ENCODE peak calls at places on chromosomes 4 and X, in ten cellular contexts. One of them, this sample, is unnamed.
A peak's percentile ranks its signal among the peaks of the same experiment; 100 is the strongest.

GRCh38 chr4:24642941-24643628 is 58.7 kb upstream of the DHX15 start:
- DNase-seq in posterior vena cava: no peak
- DNase-seq in activated naive CD4-positive, alpha-beta T cell: no peak
- DNase-seq in amniotic epithelial cell: peak; percentile 18
- DNase-seq in activated CD4-positive, alpha-beta T cell treated with anti-CD3 and anti-CD28 coated beads, Interleukin-2, amount 10 ng/mL, durations not matched to agents 7 days and 5 days: no peak
- DNase-seq in stimulated activated CD4-positive, alpha-beta T cell treated with anti-CD3 and anti-CD28 coated beads, Interleukin-2, amount 100 ng/mL, for 48 hours: no peak
- DNase-seq in nephron progenitor cell: no peak
- DNase-seq in SW 1271: peak; percentile 45
- DNase-seq in ovary: no peak
- DNase-seq in Daoy: peak; percentile 64
- DNase-seq in this sample: no peak

GRCh38 chr4:152926959-152927358 is 9.2 kb upstream of the FHDC1 start:
- DNase-seq in posterior vena cava: no peak
- DNase-seq in activated naive CD4-positive, alpha-beta T cell: no peak
- DNase-seq in amniotic epithelial cell: no peak
- DNase-seq in activated CD4-positive, alpha-beta T cell treated with anti-CD3 and anti-CD28 coated beads, Interleukin-2, amount 10 ng/mL, durations not matched to agents 7 days and 5 days: no peak
- DNase-seq in stimulated activated CD4-positive, alpha-beta T cell treated with anti-CD3 and anti-CD28 coated beads, Interleukin-2, amount 100 ng/mL, for 48 hours: no peak
- DNase-seq in nephron progenitor cell: no peak
- DNase-seq in SW 1271: no peak
- DNase-seq in ovary: no peak
- DNase-seq in Daoy: no peak
- DNase-seq in this sample: no peak

GRCh38 chrX:39821011-39821708 is 276.6 kb downstream of the BCOR start:
- DNase-seq in posterior vena cava: no peak
- DNase-seq in activated naive CD4-positive, alpha-beta T cell: no peak
- DNase-seq in amniotic epithelial cell: no peak
- DNase-seq in activated CD4-positive, alpha-beta T cell treated with anti-CD3 and anti-CD28 coated beads, Interleukin-2, amount 10 ng/mL, durations not matched to agents 7 days and 5 days: no peak
- DNase-seq in stimulated activated CD4-positive, alpha-beta T cell treated with anti-CD3 and anti-CD28 coated beads, Interleukin-2, amount 100 ng/mL, for 48 hours: no peak
- DNase-seq in nephron progenitor cell: peak; percentile 60
- DNase-seq in SW 1271: no peak
- DNase-seq in ovary: peak; percentile 50
- DNase-seq in Daoy: no peak
- DNase-seq in this sample: peak; percentile 79

GRCh38 chrX:106177106-106177981 is 9.2 kb downstream of the PWWP3B start:
- DNase-seq in posterior vena cava: no peak
- DNase-seq in activated naive CD4-positive, alpha-beta T cell: no peak
- DNase-seq in amniotic epithelial cell: peak; percentile 14
- DNase-seq in activated CD4-positive, alpha-beta T cell treated with anti-CD3 and anti-CD28 coated beads, Interleukin-2, amount 10 ng/mL, durations not matched to agents 7 days and 5 days: no peak
- DNase-seq in stimulated activated CD4-positive, alpha-beta T cell treated with anti-CD3 and anti-CD28 coated beads, Interleukin-2, amount 100 ng/mL, for 48 hours: no peak
- DNase-seq in nephron progenitor cell: peak; percentile 80
- DNase-seq in SW 1271: no peak
- DNase-seq in ovary: peak; percentile 77
- DNase-seq in Daoy: peak; percentile 71
- DNase-seq in this sample: peak; percentile 45

GRCh38 chr4:971670-972500 is 1.5 kb downstream of the DGKQ start:
- DNase-seq in posterior vena cava: no peak
- DNase-seq in activated naive CD4-positive, alpha-beta T cell: no peak
- DNase-seq in amniotic epithelial cell: no peak
- DNase-seq in activated CD4-positive, alpha-beta T cell treated with anti-CD3 and anti-CD28 coated beads, Interleukin-2, amount 10 ng/mL, durations not matched to agents 7 days and 5 days: no peak
- DNase-seq in stimulated activated CD4-positive, alpha-beta T cell treated with anti-CD3 and anti-CD28 coated beads, Interleukin-2, amount 100 ng/mL, for 48 hours: no peak
- DNase-seq in nephron progenitor cell: no peak
- DNase-seq in SW 1271: no peak
- DNase-seq in ovary: no peak
- DNase-seq in Daoy: no peak
- DNase-seq in this sample: no peak

GRCh38 chr4:153603258-153603657 is 80.8 kb upstream of the TLR2 start:
- DNase-seq in posterior vena cava: no peak
- DNase-seq in activated naive CD4-positive, alpha-beta T cell: no peak
- DNase-seq in amniotic epithelial cell: no peak
- DNase-seq in activated CD4-positive, alpha-beta T cell treated with anti-CD3 and anti-CD28 coated beads, Interleukin-2, amount 10 ng/mL, durations not matched to agents 7 days and 5 days: no peak
- DNase-seq in stimulated activated CD4-positive, alpha-beta T cell treated with anti-CD3 and anti-CD28 coated beads, Interleukin-2, amount 100 ng/mL, for 48 hours: peak; percentile 32
- DNase-seq in nephron progenitor cell: no peak
- DNase-seq in SW 1271: no peak
- DNase-seq in ovary: no peak
- DNase-seq in Daoy: no peak
- DNase-seq in this sample: no peak

GRCh38 chr4:87032884-87033533 is 98.2 kb downstream of the AFF1 start:
- DNase-seq in posterior vena cava: no peak
- DNase-seq in activated naive CD4-positive, alpha-beta T cell: no peak
- DNase-seq in amniotic epithelial cell: peak; percentile 81
- DNase-seq in activated CD4-positive, alpha-beta T cell treated with anti-CD3 and anti-CD28 coated beads, Interleukin-2, amount 10 ng/mL, durations not matched to agents 7 days and 5 days: no peak
- DNase-seq in stimulated activated CD4-positive, alpha-beta T cell treated with anti-CD3 and anti-CD28 coated beads, Interleukin-2, amount 100 ng/mL, for 48 hours: no peak
- DNase-seq in nephron progenitor cell: no peak
- DNase-seq in SW 1271: no peak
- DNase-seq in ovary: no peak
- DNase-seq in Daoy: peak; percentile 8
- DNase-seq in this sample: no peak

GRCh38 chr4:10529256-10529890 is 72.1 kb upstream of the ZNF518B start:
- DNase-seq in posterior vena cava: no peak
- DNase-seq in activated naive CD4-positive, alpha-beta T cell: no peak
- DNase-seq in amniotic epithelial cell: peak; percentile 11
- DNase-seq in activated CD4-positive, alpha-beta T cell treated with anti-CD3 and anti-CD28 coated beads, Interleukin-2, amount 10 ng/mL, durations not matched to agents 7 days and 5 days: no peak
- DNase-seq in stimulated activated CD4-positive, alpha-beta T cell treated with anti-CD3 and anti-CD28 coated beads, Interleukin-2, amount 100 ng/mL, for 48 hours: no peak
- DNase-seq in nephron progenitor cell: no peak
- DNase-seq in SW 1271: no peak
- DNase-seq in ovary: no peak
- DNase-seq in Daoy: peak; percentile 19
- DNase-seq in this sample: no peak

GRCh38 chrX:70960728-70961127 is 29.8 kb upstream of the SLC7A3 start:
- DNase-seq in posterior vena cava: no peak
- DNase-seq in activated naive CD4-positive, alpha-beta T cell: no peak
- DNase-seq in amniotic epithelial cell: peak; percentile 3
- DNase-seq in activated CD4-positive, alpha-beta T cell treated with anti-CD3 and anti-CD28 coated beads, Interleukin-2, amount 10 ng/mL, durations not matched to agents 7 days and 5 days: no peak
- DNase-seq in stimulated activated CD4-positive, alpha-beta T cell treated with anti-CD3 and anti-CD28 coated beads, Interleukin-2, amount 100 ng/mL, for 48 hours: no peak
- DNase-seq in nephron progenitor cell: no peak
- DNase-seq in SW 1271: no peak
- DNase-seq in ovary: no peak
- DNase-seq in Daoy: no peak
- DNase-seq in this sample: no peak

GRCh38 chr4:150278206-150278605 is 200.0 kb downstream of the DCLK2 start:
- DNase-seq in posterior vena cava: no peak
- DNase-seq in activated naive CD4-positive, alpha-beta T cell: no peak
- DNase-seq in amniotic epithelial cell: no peak
- DNase-seq in activated CD4-positive, alpha-beta T cell treated with anti-CD3 and anti-CD28 coated beads, Interleukin-2, amount 10 ng/mL, durations not matched to agents 7 days and 5 days: no peak
- DNase-seq in stimulated activated CD4-positive, alpha-beta T cell treated with anti-CD3 and anti-CD28 coated beads, Interleukin-2, amount 100 ng/mL, for 48 hours: no peak
- DNase-seq in nephron progenitor cell: no peak
- DNase-seq in SW 1271: no peak
- DNase-seq in ovary: no peak
- DNase-seq in Daoy: no peak
- DNase-seq in this sample: no peak